ENCODE peak calls at places on chromosomes 1 and 21, in five cellular contexts. N, G, C, F and I are unnamed samples.
A peak's percentile ranks its signal among the peaks of the same experiment; 100 is the strongest.

GRCh38 chr21:45016031-45016430 is 58.3 kb upstream of the ADARB1 start:
- DNase-seq in F (peak; percentile 13), N (no peak), C (no peak), G (no peak), I (no peak)

GRCh38 chr1:69524010-69524409 is 43.7 kb upstream of the LRRC7 start:
- DNase-seq in N (no peak), C (no peak), G (no peak), F (no peak), I (no peak)

GRCh38 chr21:43343095-43343991 is 83.6 kb downstream of the SIK1 start:
- DNase-seq in F (no peak), C (peak; percentile 96), N (no peak), G (no peak), I (no peak)

GRCh38 chr1:221078260-221078965 is 199.2 kb downstream of the HLX start:
- DNase-seq in F (no peak), C (no peak), N (no peak), G (no peak), I (no peak)

GRCh38 chr1:225824522-225824921 is 14.6 kb downstream of the EPHX1 start:
- DNase-seq in N (no peak), C (no peak), G (no peak), F (no peak), I (no peak)

GRCh38 chr1:46021046-46021822 is 111.2 kb downstream of the PIK3R3 start:
- DNase-seq in F (no peak), N (no peak), G (peak; percentile 31), C (no peak), I (no peak)

GRCh38 chr21:45592208-45592619 is 50.0 kb upstream of the SLC19A1 start:
- DNase-seq in C (no peak), F (no peak), G (no peak), N (no peak), I (no peak)

GRCh38 chr1:204617256-204618147 is 68.0 kb downstream of the LRRN2 start:
- DNase-seq in G (peak; percentile 92), C (no peak), F (no peak), N (peak; percentile 66), I (no peak)

GRCh38 chr1:235351441-235351840 is 15.8 kb upstream of the TBCE start:
- DNase-seq in F (no peak), G (no peak), C (no peak), N (no peak), I (no peak)

GRCh38 chr1:154624756-154625643 is 17.0 kb upstream of the ADAR start:
- DNase-seq in F (no peak), N (no peak), G (no peak), C (no peak), I (no peak)

GRCh38 chr1:156797212-156797871 is 19.3 kb downstream of the SH2D2A start:
- DNase-seq in C (peak; percentile 33), N (no peak), F (no peak), G (peak; percentile 50), I (peak; percentile 55)

GRCh38 chr1:45205910-45206721 is at the start of gene ZSWIM5:
- DNase-seq in N (peak; percentile 73), F (peak; percentile 72), C (peak; percentile 77), G (peak; percentile 40), I (peak; percentile 80)